ENCODE peak calls at places on chromosomes 6 and 20, in five cellular contexts. S is breast epithelium; G is cardiac muscle cell; N is astrocyte; W is CD4-positive, alpha-beta T cell. I is an unnamed sample.

GRCh38 chr6:56594699-56595098 is 48.0 kb downstream of the DST start:
- DNase-seq in S (no peak), G (no peak), N (no peak), W (no peak), I (no peak)

GRCh38 chr6:76165471-76166221 is 93.2 kb upstream of the IMPG1 start:
- DNase-seq in S (no peak), G (no peak), N (no peak), W (no peak), I (no peak)

GRCh38 chr20:38165089-38165965 is at the start of gene TGM2:
- DNase-seq in S (no peak), G (peak), N (no peak), W (peak), I (peak)

GRCh38 chr6:55175778-55176084 is 1.4 kb downstream of the HCRTR2 start:
- DNase-seq in S (no peak), G (no peak), N (no peak), W (no peak), I (no peak)

GRCh38 chr20:20411382-20411781 is 43.5 kb downstream of the INSM1 start:
- DNase-seq in S (no peak), G (no peak), N (no peak), W (no peak), I (no peak)

GRCh38 chr6:157638779-157639178 is 184.3 kb upstream of the SNX9 start:
- DNase-seq in S (no peak), G (no peak), N (no peak), W (no peak), I (no peak)

GRCh38 chr20:5636127-5636520 is 114.1 kb upstream of the SHLD1 start:
- DNase-seq in S (no peak), G (no peak), N (no peak), W (no peak), I (no peak)

GRCh38 chr6:89828988-89829590 is 591 bp upstream of the CASP8AP2 start:
- DNase-seq in S (no peak), G (no peak), N (no peak), W (peak), I (no peak)

GRCh38 chr6:56850618-56851017 is 104.3 kb upstream of the BEND6 start:
- DNase-seq in S (no peak), G (no peak), N (no peak), W (no peak), I (no peak)

GRCh38 chr6:34680802-34681515 is 15.6 kb downstream of the ILRUN start:
- DNase-seq in S (no peak), G (no peak), N (peak), W (no peak), I (no peak)

GRCh38 chr6:22024973-22025467 is 271.8 kb downstream of the PRL start:
- DNase-seq in S (no peak), G (no peak), N (no peak), W (no peak), I (peak)

GRCh38 chr20:44083220-44083933 is 103.6 kb downstream of the JPH2 start:
- DNase-seq in S (peak), G (no peak), N (peak), W (no peak), I (no peak)

GRCh38 chr6:121635355-121635754 is 199.9 kb downstream of the GJA1 start:
- DNase-seq in S (no peak), G (no peak), N (no peak), W (no peak), I (no peak)

GRCh38 chr6:4125500-4125899 is 9.9 kb downstream of the ECI2 start:
- DNase-seq in S (no peak), G (no peak), N (peak), W (no peak), I (no peak)

GRCh38 chr6:99282479-99283062 is 66.9 kb downstream of the FAXC start:
- DNase-seq in S (no peak), G (peak), N (peak), W (no peak), I (peak)

GRCh38 chr6:18293192-18293904 is 29.0 kb upstream of the DEK start:
- DNase-seq in S (no peak), G (no peak), N (peak), W (no peak), I (no peak)

GRCh38 chr20:24718696-24719095 is 230.4 kb upstream of the CST7 start:
- DNase-seq in S (no peak), G (no peak), N (no peak), W (no peak), I (no peak)

GRCh38 chr6:158043586-158044524 is 62.2 kb downstream of the SYNJ2 start:
- DNase-seq in S (no peak), G (peak), N (no peak), W (no peak), I (no peak)

GRCh38 chr6:126033696-126034095 is 47.4 kb downstream of the TRMT11 start:
- DNase-seq in S (peak), G (peak), N (peak), W (no peak), I (peak)

GRCh38 chr6:99330159-99330558 is 19.3 kb downstream of the FAXC start:
- DNase-seq in S (peak), G (peak), N (peak), W (peak), I (peak)

GRCh38 chr6:188821-189655 is 103.2 kb upstream of the DUSP22 start:
- DNase-seq in S (peak), G (peak), N (peak), W (peak), I (peak)

GRCh38 chr20:61113731-61114130 is 138.3 kb upstream of the CDH4 start:
- DNase-seq in S (no peak), G (no peak), N (no peak), W (no peak), I (no peak)

GRCh38 chr20:20856956-20857355 is 144.5 kb upstream of the RALGAPA2 start:
- DNase-seq in S (no peak), G (no peak), N (no peak), W (no peak), I (no peak)

GRCh38 chr6:8245736-8246135 is 143.4 kb upstream of the EEF1E1 start:
- DNase-seq in S (no peak), G (no peak), N (no peak), W (no peak), I (no peak)

GRCh38 chr20:10673831-10674683 is at the start of gene JAG1:
- DNase-seq in S (peak), G (peak), N (peak), W (peak), I (peak)

GRCh38 chr6:31870385-31870921 is 7.8 kb upstream of the NEU1 start:
- DNase-seq in S (no peak), G (no peak), N (no peak), W (no peak), I (no peak)

GRCh38 chr6:46320505-46320904 is 149.7 kb upstream of the ENPP5 start:
- DNase-seq in S (no peak), G (no peak), N (no peak), W (no peak), I (no peak)

GRCh38 chr20:3862333-3862732 is 15.7 kb downstream of the MAVS start:
- DNase-seq in S (no peak), G (no peak), N (no peak), W (no peak), I (no peak)

GRCh38 chr6:93701526-93701925 is 282.2 kb upstream of the EPHA7 start:
- DNase-seq in S (no peak), G (no peak), N (no peak), W (no peak), I (no peak)

GRCh38 chr6:136968831-136969230 is 46.7 kb downstream of the SLC35D3 start:
- DNase-seq in S (no peak), G (peak), N (no peak), W (no peak), I (no peak)

GRCh38 chr6:11729083-11729482 is 49.5 kb downstream of the ADTRP start:
- DNase-seq in S (no peak), G (no peak), N (no peak), W (peak), I (no peak)

GRCh38 chr6:83490177-83490576 is 22.2 kb upstream of the PRSS35 start:
- DNase-seq in S (no peak), G (no peak), N (no peak), W (no peak), I (no peak)

GRCh38 chr6:134063966-134064445 is 11.6 kb upstream of the SLC2A12 start:
- DNase-seq in S (peak), G (peak), N (peak), W (peak), I (peak)

GRCh38 chr20:36408219-36408618 is 102.1 kb downstream of the DLGAP4 start:
- DNase-seq in S (no peak), G (no peak), N (no peak), W (no peak), I (peak)

GRCh38 chr6:90233994-90234393 is 62.6 kb downstream of the BACH2 start:
- DNase-seq in S (no peak), G (no peak), N (no peak), W (peak), I (no peak)

GRCh38 chr6:40338306-40338705 is 248.9 kb downstream of the LRFN2 start:
- DNase-seq in S (no peak), G (no peak), N (no peak), W (no peak), I (no peak)

GRCh38 chr6:69699655-69700054 is 97.2 kb downstream of the LMBRD1 start:
- DNase-seq in S (no peak), G (no peak), N (no peak), W (no peak), I (no peak)

GRCh38 chr6:130132286-130132701 is 90.5 kb downstream of the SAMD3 start:
- DNase-seq in S (no peak), G (no peak), N (no peak), W (peak), I (no peak)

GRCh38 chr6:166449036-166449435 is 66.3 kb upstream of the MPC1 start:
- DNase-seq in S (no peak), G (no peak), N (no peak), W (no peak), I (no peak)

GRCh38 chr6:1233924-1234323 is 78.0 kb upstream of the FOXQ1 start:
- DNase-seq in S (no peak), G (no peak), N (no peak), W (no peak), I (no peak)

GRCh38 chr6:16716450-16716858 is 44.8 kb downstream of the ATXN1 start:
- DNase-seq in S (no peak), G (no peak), N (no peak), W (no peak), I (no peak)
- H3K27ac ChIP-seq in S (peak), G (no peak), N (no peak), W (no peak), I (no peak)

GRCh38 chr20:13017235-13017634 is 8.5 kb downstream of the SPTLC3 start:
- DNase-seq in S (no peak), G (peak), N (peak), W (no peak), I (no peak)
- H3K27ac ChIP-seq in S (no peak), G (peak), N (no peak), W (no peak), I (no peak)

GRCh38 chr6:105705608-105706007 is 302.7 kb upstream of the PREP start:
- DNase-seq in S (no peak), G (no peak), N (no peak), W (no peak), I (no peak)
- H3K27ac ChIP-seq in S (no peak), G (no peak), N (no peak), W (no peak), I (no peak)

GRCh38 chr6:106728296-106728870 is 99.0 kb downstream of the QRSL1 start:
- DNase-seq in S (no peak), G (no peak), N (no peak), W (no peak), I (no peak)

GRCh38 chr6:106729848-106730247 is 100.5 kb downstream of the QRSL1 start:
- DNase-seq in S (no peak), G (no peak), N (no peak), W (no peak), I (no peak)

GRCh38 chr6:106724848-106725247 is 95.5 kb downstream of the QRSL1 start:
- DNase-seq in S (no peak), G (no peak), N (no peak), W (no peak), I (no peak)

GRCh38 chr6:106730264-106730663 is 100.9 kb downstream of the QRSL1 start:
- DNase-seq in S (no peak), G (no peak), N (no peak), W (no peak), I (no peak)

DNA sequence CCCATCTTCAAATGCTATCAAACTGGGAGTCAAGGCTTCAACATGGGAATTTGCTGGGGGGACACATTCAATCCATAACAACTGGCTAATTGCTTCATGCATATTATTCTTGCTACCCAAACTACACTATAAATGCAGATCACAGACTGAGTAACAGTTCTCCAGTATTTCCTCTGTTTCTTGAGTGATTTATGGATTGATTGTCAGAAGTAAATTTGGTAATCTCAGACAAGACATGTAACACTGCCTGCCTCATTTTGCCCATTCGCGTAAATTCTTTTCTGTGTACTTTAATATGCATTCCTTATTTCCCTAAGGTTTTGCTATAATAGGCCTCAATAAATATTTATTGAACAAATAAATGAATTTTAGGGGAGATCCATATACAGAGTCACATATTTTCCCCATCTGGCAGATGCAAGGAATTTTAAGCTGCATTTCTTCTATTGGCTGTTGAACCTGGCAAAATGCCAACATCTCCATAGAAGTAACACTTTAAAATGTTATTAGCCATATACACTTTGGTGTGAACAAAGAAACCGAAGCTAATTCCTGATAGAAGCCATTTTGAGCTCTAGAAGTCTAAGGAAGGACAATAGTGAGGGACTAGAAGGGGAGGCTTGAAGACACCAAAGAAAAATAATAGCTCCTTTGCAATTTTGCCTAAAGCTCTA is 98.2 kb downstream of the QRSL1 start:
- DNase-seq in S (no peak), G (no peak), N (no peak), W (no peak), I (peak)
- H3K27ac ChIP-seq in S (no peak), G (no peak), N (no peak), W (no peak), I (peak)

GRCh38 chr6:111210074-111210729 is 122.9 kb downstream of the SLC16A10 start:
- DNase-seq in S (no peak), G (peak), N (peak), W (no peak), I (peak)
- H3K27ac ChIP-seq in S (no peak), G (no peak), N (no peak), W (no peak), I (no peak)

DNA sequence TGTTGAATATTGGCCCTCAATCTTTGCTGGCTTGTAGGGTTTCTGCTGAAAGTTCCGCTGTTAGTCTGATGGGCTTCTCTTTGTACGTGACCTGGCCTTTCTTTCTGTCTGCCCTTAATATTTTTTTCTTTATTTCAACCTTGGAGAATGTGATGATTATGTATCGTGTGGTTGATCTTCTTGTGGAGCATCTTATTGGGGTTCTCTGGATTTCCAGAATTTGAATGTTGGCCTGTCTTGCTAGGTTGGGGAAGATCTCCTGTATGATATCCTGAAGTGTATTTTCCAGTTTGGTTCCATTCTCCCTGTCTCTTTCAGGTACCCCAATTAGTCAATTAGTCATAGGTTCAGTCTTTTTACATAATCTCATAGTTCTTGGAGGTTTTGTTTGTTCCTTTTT is 22.6 kb upstream of the MOXD1 start:
- DNase-seq in S (no peak), G (no peak), N (no peak), W (no peak), I (no peak)
- H3K27ac ChIP-seq in S (no peak), G (no peak), N (no peak), W (no peak), I (no peak)

GRCh38 chr6:113184736-113185135 is 672.4 kb upstream of the MARCKS start:
- DNase-seq in S (no peak), G (no peak), N (no peak), W (no peak), I (no peak)

GRCh38 chr6:113178349-113178748 is 678.8 kb upstream of the MARCKS start:
- DNase-seq in S (no peak), G (no peak), N (peak), W (no peak), I (no peak)

GRCh38 chr6:113184291-113184690 is 672.9 kb upstream of the MARCKS start:
- DNase-seq in S (no peak), G (no peak), N (peak), W (no peak), I (no peak)

GRCh38 chr6:113182370-113183141 is 674.6 kb upstream of the MARCKS start:
- DNase-seq in S (no peak), G (no peak), N (peak), W (no peak), I (peak)

DNA sequence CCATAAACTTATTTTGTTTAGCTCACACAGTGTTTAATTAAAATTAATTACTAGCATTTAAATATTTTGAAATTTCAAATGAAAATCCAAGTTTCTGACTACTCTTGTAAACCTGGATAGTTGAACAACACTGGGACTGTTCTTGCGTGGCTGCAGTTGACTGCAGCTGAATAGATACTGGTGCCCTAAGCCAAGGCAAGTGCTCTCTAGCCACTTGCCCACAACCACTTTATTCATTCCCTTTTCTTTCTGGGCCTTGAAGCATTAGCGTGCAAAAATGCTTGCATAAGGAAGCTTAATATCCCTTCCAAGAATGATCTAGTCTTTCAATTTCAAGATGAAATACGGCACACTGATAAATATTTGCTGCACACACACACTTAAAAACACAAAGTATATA is 676.0 kb upstream of the MARCKS start:
- DNase-seq in S (no peak), G (no peak), N (no peak), W (no peak), I (no peak)
- H3K27ac ChIP-seq in S (no peak), G (no peak), N (no peak), W (no peak), I (no peak)

GRCh38 chr20:14984305-14984704 is 646.9 kb upstream of the FLRT3 start:
- DNase-seq in S (no peak), G (no peak), N (no peak), W (no peak), I (no peak)

GRCh38 chr20:14984768-14985622 is 647.6 kb upstream of the FLRT3 start:
- DNase-seq in S (no peak), G (peak), N (peak), W (no peak), I (no peak)

DNA sequence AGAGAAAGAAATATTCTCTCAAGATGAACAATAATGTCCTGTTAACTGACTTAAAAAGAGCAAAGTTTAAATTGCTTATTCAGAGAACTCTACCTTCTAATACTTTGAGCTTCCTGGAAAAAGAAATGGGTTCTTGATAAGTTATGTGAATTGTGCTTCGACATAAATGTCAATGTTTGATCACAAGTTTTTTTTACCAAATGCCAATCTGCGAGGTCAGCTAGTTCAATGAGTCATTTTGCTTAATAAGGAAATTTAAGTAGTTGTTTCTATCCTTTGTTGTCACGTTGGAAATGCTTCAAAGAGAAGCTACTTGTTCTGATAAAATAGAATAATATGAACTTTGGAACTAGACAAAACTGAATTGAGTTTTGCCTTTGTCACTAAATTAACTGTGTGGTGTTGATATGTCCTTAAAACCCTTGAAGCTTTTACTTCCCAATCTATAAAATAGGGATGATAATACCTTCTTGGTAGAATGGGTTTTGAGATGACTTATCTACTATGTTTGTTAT is 642.1 kb upstream of the FLRT3 start:
- DNase-seq in S (no peak), G (no peak), N (no peak), W (no peak), I (no peak)
- H3K27ac ChIP-seq in S (no peak), G (no peak), N (no peak), W (no peak), I (no peak)

GRCh38 chr6:131997450-131998153 is 46.4 kb upstream of the CCN2 start:
- DNase-seq in S (no peak), G (no peak), N (no peak), W (no peak), I (no peak)
- H3K27ac ChIP-seq in S (no peak), G (no peak), N (no peak), W (no peak), I (no peak)

I was measured in A673.